ENCODE peak calls at places on chromosomes 5 and 9, in six cellular contexts. One of them, this sample, is unnamed.

GRCh38 chr5:3002230-3002629 is 250.8 kb upstream of the IRX2 start:
- DNase-seq in foreskin keratinocyte: no peak
- DNase-seq in endothelial cell: no peak
- DNase-seq in WERI-Rb-1: no peak
- DNase-seq in fibroblast of pulmonary artery: no peak
- DNase-seq in fibroblast of villous mesenchyme: no peak
- DNase-seq in this sample: no peak

GRCh38 chr5:144196612-144197011 is 25.9 kb downstream of the KCTD16 start:
- DNase-seq in WERI-Rb-1: no peak
- DNase-seq in endothelial cell: no peak
- DNase-seq in foreskin keratinocyte: no peak
- DNase-seq in fibroblast of pulmonary artery: no peak
- DNase-seq in fibroblast of villous mesenchyme: no peak
- DNase-seq in this sample: no peak

GRCh38 chr5:136080483-136081180 is 51.8 kb downstream of the TGFBI start:
- DNase-seq in fibroblast of villous mesenchyme: peak
- DNase-seq in fibroblast of pulmonary artery: peak
- DNase-seq in WERI-Rb-1: peak
- DNase-seq in foreskin keratinocyte: peak
- DNase-seq in endothelial cell: peak
- DNase-seq in this sample: peak

GRCh38 chr5:158813275-158813674 is 286.4 kb downstream of the EBF1 start:
- DNase-seq in endothelial cell: no peak
- DNase-seq in fibroblast of villous mesenchyme: no peak
- DNase-seq in WERI-Rb-1: no peak
- DNase-seq in foreskin keratinocyte: no peak
- DNase-seq in fibroblast of pulmonary artery: no peak
- DNase-seq in this sample: no peak

GRCh38 chr5:139725073-139725830 is 70.4 kb upstream of the PSD2 start:
- DNase-seq in fibroblast of pulmonary artery: peak
- DNase-seq in endothelial cell: no peak
- DNase-seq in fibroblast of villous mesenchyme: peak
- DNase-seq in foreskin keratinocyte: no peak
- DNase-seq in WERI-Rb-1: no peak
- DNase-seq in this sample: no peak

GRCh38 chr5:176844706-176845391 is 34.5 kb downstream of the UNC5A start:
- DNase-seq in fibroblast of villous mesenchyme: no peak
- DNase-seq in fibroblast of pulmonary artery: peak
- DNase-seq in endothelial cell: no peak
- DNase-seq in foreskin keratinocyte: peak
- DNase-seq in WERI-Rb-1: peak
- DNase-seq in this sample: peak

GRCh38 chr5:67146981-67147380 is 49.6 kb downstream of the CD180 start:
- DNase-seq in endothelial cell: no peak
- DNase-seq in WERI-Rb-1: no peak
- DNase-seq in foreskin keratinocyte: no peak
- DNase-seq in fibroblast of villous mesenchyme: no peak
- DNase-seq in fibroblast of pulmonary artery: no peak
- DNase-seq in this sample: no peak

GRCh38 chr5:134606726-134607125 is 25.9 kb downstream of the SAR1B start:
- DNase-seq in WERI-Rb-1: no peak
- DNase-seq in fibroblast of pulmonary artery: no peak
- DNase-seq in fibroblast of villous mesenchyme: no peak
- DNase-seq in foreskin keratinocyte: no peak
- DNase-seq in endothelial cell: no peak
- DNase-seq in this sample: no peak

GRCh38 chr9:110089681-110090370 is 118.1 kb downstream of the C9orf152 start:
- DNase-seq in WERI-Rb-1: no peak
- DNase-seq in foreskin keratinocyte: no peak
- DNase-seq in fibroblast of pulmonary artery: no peak
- DNase-seq in fibroblast of villous mesenchyme: no peak
- DNase-seq in endothelial cell: no peak
- DNase-seq in this sample: peak

GRCh38 chr9:133448487-133448972 is 11.2 kb upstream of the CACFD1 start:
- DNase-seq in WERI-Rb-1: no peak
- DNase-seq in endothelial cell: no peak
- DNase-seq in fibroblast of pulmonary artery: no peak
- DNase-seq in foreskin keratinocyte: no peak
- DNase-seq in fibroblast of villous mesenchyme: no peak
- DNase-seq in this sample: no peak

GRCh38 chr5:32443541-32444190 is 874 bp downstream of the ZFR start:
- DNase-seq in fibroblast of pulmonary artery: peak
- DNase-seq in fibroblast of villous mesenchyme: peak
- DNase-seq in foreskin keratinocyte: no peak
- DNase-seq in WERI-Rb-1: peak
- DNase-seq in endothelial cell: peak
- DNase-seq in this sample: peak

GRCh38 chr9:93089481-93089991 is 6.5 kb upstream of the CARD19 start:
- DNase-seq in fibroblast of pulmonary artery: no peak
- DNase-seq in endothelial cell: no peak
- DNase-seq in foreskin keratinocyte: no peak
- DNase-seq in fibroblast of villous mesenchyme: no peak
- DNase-seq in WERI-Rb-1: no peak
- DNase-seq in this sample: no peak

GRCh38 chr5:15948225-15948624 is 231.4 kb downstream of the MARCHF11 start:
- DNase-seq in fibroblast of villous mesenchyme: no peak
- DNase-seq in endothelial cell: no peak
- DNase-seq in WERI-Rb-1: no peak
- DNase-seq in fibroblast of pulmonary artery: no peak
- DNase-seq in foreskin keratinocyte: no peak
- DNase-seq in this sample: no peak
- TF ChIP-seq CTCF in fibroblast of villous mesenchyme: no peak
- TF ChIP-seq CTCF in endothelial cell: no peak
- TF ChIP-seq CTCF in WERI-Rb-1: no peak
- TF ChIP-seq CTCF in fibroblast of pulmonary artery: peak
- TF ChIP-seq CTCF in foreskin keratinocyte: no peak
- TF ChIP-seq CTCF in this sample: no peak

GRCh38 chr5:82855893-82856292 is 221.3 kb downstream of the TMEM167A start:
- DNase-seq in endothelial cell: no peak
- DNase-seq in fibroblast of pulmonary artery: peak
- DNase-seq in fibroblast of villous mesenchyme: no peak
- DNase-seq in WERI-Rb-1: no peak
- DNase-seq in foreskin keratinocyte: no peak
- DNase-seq in this sample: no peak
- TF ChIP-seq CTCF in endothelial cell: no peak
- TF ChIP-seq CTCF in fibroblast of pulmonary artery: no peak
- TF ChIP-seq CTCF in fibroblast of villous mesenchyme: no peak
- TF ChIP-seq CTCF in WERI-Rb-1: no peak
- TF ChIP-seq CTCF in foreskin keratinocyte: no peak
- TF ChIP-seq CTCF in this sample: no peak

GRCh38 chr9:124504530-124505005 is 2.6 kb downstream of the NR5A1 start:
- DNase-seq in endothelial cell: no peak
- DNase-seq in foreskin keratinocyte: no peak
- DNase-seq in WERI-Rb-1: peak
- DNase-seq in fibroblast of villous mesenchyme: no peak
- DNase-seq in fibroblast of pulmonary artery: no peak
- DNase-seq in this sample: no peak

GRCh38 chr9:124505901-124506346 is 1.3 kb downstream of the NR5A1 start:
- DNase-seq in foreskin keratinocyte: no peak
- DNase-seq in fibroblast of pulmonary artery: no peak
- DNase-seq in fibroblast of villous mesenchyme: no peak
- DNase-seq in endothelial cell: no peak
- DNase-seq in WERI-Rb-1: no peak
- DNase-seq in this sample: no peak

GRCh38 chr9:124506433-124506832 is 766 bp downstream of the NR5A1 start:
- DNase-seq in endothelial cell: no peak
- DNase-seq in fibroblast of pulmonary artery: no peak
- DNase-seq in fibroblast of villous mesenchyme: no peak
- DNase-seq in foreskin keratinocyte: no peak
- DNase-seq in WERI-Rb-1: no peak
- DNase-seq in this sample: no peak

GRCh38 chr9:124503713-124504529 is 3.3 kb downstream of the NR5A1 start:
- DNase-seq in endothelial cell: no peak
- DNase-seq in WERI-Rb-1: no peak
- DNase-seq in foreskin keratinocyte: no peak
- DNase-seq in fibroblast of pulmonary artery: no peak
- DNase-seq in fibroblast of villous mesenchyme: no peak
- DNase-seq in this sample: peak

DNA sequence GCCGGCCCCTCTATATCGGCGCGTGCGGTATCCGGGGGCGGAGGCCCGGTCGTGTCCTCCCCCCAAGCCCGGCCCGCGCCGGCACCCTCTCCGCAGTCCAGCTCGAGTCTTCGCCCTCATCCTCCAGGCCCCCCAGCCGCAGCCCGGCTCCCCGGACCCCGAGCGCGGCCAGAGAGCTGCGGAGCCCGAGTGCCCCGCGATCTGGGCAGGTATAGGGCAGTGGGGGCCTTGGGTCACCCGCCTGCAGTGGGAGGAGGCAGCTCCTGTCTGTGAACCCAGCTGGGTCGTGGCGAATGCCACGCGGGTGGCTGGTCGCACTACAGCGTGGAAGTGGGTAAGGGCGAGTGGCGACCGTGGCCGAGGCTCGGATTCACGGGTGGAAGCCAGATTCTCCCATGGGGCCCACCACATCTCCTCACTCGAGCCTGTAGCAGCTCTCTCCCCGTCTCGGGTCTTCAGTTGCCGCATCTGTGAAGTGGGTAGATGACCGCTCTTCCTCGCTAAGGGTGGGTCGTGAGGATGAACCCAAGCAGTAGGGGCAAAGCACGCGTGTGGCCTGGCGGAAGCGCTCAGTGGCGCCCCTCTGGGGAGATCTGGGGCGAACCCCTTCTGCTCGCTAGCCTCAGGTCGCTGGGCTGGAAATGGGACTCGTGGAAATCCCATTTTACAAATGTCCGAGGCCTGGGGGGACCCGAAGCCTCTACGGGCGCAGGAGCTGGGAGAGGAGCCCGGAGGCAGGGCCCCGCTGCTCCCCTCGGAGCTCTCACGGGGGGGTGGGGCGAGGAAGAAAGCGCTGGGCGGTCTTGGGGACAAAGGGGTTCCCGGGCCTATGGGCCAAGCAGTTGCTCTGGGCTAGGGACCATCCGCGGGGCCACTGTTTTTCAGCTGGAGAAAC is 1.9 kb downstream of the NR5A1 start:
- DNase-seq in foreskin keratinocyte: no peak
- DNase-seq in endothelial cell: no peak
- DNase-seq in fibroblast of villous mesenchyme: no peak
- DNase-seq in fibroblast of pulmonary artery: no peak
- DNase-seq in WERI-Rb-1: peak
- DNase-seq in this sample: no peak
- TF ChIP-seq CTCF in foreskin keratinocyte: peak
- TF ChIP-seq CTCF in endothelial cell: no peak
- TF ChIP-seq CTCF in fibroblast of villous mesenchyme: no peak
- TF ChIP-seq CTCF in fibroblast of pulmonary artery: no peak
- TF ChIP-seq CTCF in WERI-Rb-1: peak
- TF ChIP-seq CTCF in this sample: no peak

GRCh38 chr5:92687793-92688467 is 893.1 kb downstream of the NR2F1-AS1 start:
- DNase-seq in foreskin keratinocyte: peak
- DNase-seq in fibroblast of pulmonary artery: peak
- DNase-seq in WERI-Rb-1: peak
- DNase-seq in endothelial cell: no peak
- DNase-seq in fibroblast of villous mesenchyme: peak
- DNase-seq in this sample: peak
- TF ChIP-seq CTCF in foreskin keratinocyte: peak
- TF ChIP-seq CTCF in fibroblast of pulmonary artery: peak
- TF ChIP-seq CTCF in WERI-Rb-1: peak
- TF ChIP-seq CTCF in endothelial cell: no peak
- TF ChIP-seq CTCF in fibroblast of villous mesenchyme: peak
- TF ChIP-seq CTCF in this sample: peak

DNA sequence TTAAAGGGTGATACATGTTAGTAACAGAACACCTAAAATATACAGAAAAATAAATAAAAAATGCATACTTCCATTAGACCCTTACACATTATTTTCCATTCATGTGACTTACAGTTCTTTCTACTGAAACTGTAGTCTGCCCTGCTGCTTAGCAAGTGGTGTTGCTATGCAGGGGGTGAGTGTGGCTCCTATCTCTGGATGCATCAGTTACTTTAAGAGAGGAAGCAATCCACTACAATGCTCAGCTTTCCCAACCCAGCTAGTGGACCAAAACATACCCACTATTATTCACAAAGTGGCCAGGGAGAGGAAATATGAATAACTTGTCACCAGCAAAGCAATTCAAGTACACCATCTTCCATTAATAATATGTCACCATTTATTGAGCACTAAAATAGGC is 121.8 kb downstream of the DOCK2 start:
- DNase-seq in WERI-Rb-1: no peak
- DNase-seq in fibroblast of villous mesenchyme: no peak
- DNase-seq in endothelial cell: no peak
- DNase-seq in foreskin keratinocyte: no peak
- DNase-seq in fibroblast of pulmonary artery: no peak
- DNase-seq in this sample: no peak
- TF ChIP-seq CTCF in WERI-Rb-1: no peak
- TF ChIP-seq CTCF in fibroblast of villous mesenchyme: no peak
- TF ChIP-seq CTCF in endothelial cell: no peak
- TF ChIP-seq CTCF in foreskin keratinocyte: no peak
- TF ChIP-seq CTCF in fibroblast of pulmonary artery: no peak
- TF ChIP-seq CTCF in this sample: no peak

DNA sequence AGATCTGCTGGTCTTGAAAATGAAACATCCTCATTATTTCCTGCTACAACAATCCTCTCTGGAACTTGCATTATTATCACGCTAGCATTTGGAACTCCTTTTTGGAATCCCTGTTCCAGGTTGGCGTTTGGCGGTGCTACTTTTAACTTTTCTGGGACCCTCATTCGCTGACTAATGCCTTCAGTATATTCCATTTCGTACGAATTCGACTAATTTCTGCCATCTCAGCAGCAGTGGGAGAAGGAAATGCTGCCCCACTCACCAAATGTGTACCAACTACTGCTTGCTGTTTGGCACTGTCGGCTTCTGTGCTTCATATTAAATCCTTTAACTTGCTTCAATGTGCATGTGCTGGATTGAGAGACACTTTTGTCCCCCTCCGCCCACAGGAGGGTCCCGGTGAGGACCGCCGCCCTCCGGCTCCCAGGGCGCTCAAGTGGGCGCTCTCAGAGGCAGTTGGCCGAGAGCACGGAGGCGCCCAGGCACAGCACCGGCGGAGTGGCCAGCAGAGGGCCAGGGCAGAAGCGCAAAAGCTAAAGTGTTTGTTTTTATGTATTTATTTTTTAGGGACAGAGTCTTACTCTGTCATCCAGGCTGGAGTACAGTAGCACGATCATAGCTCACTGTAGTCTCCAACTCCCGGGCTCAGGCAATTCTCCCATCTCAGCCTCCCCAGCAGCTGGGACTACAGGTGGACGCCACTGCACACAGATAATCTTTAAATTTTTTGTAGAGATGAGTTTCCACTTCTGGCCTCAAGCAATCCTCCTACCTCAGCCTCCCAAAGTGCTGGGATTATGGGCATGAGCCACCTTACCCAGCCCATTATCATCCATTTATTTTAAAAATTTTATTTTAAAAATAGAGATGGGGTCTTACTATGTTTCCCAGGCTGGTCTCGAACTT is 11.9 kb downstream of the PDE6A start:
- DNase-seq in fibroblast of villous mesenchyme: no peak
- DNase-seq in endothelial cell: peak
- DNase-seq in WERI-Rb-1: no peak
- DNase-seq in fibroblast of pulmonary artery: peak
- DNase-seq in foreskin keratinocyte: no peak
- DNase-seq in this sample: no peak
- TF ChIP-seq CTCF in fibroblast of villous mesenchyme: peak
- TF ChIP-seq CTCF in endothelial cell: no peak
- TF ChIP-seq CTCF in WERI-Rb-1: no peak
- TF ChIP-seq CTCF in fibroblast of pulmonary artery: peak
- TF ChIP-seq CTCF in foreskin keratinocyte: no peak
- TF ChIP-seq CTCF in this sample: no peak

This sample was measured in mammary epithelial cell.